ENCODE peak calls at places on chromosomes 4 and X, in four cellular contexts. L is WTC11, B is HepG2, A is K562. M is an unnamed sample.

GRCh38 chr4:158775091-158775651 is 6.3 kb downstream of the FNIP2 start:
- DNase-seq in A (no peak), B (no peak), L (no peak), M (no peak)

GRCh38 chrX:151825927-151826471 is 86.7 kb upstream of the MAGEA4 start:
- DNase-seq in L (no peak), B (no peak), A (no peak), M (no peak)

GRCh38 chr4:95107635-95108034 is 349.9 kb downstream of the BMPR1B start:
- DNase-seq in L (no peak), A (no peak), B (peak), M (no peak)

GRCh38 chr4:10917475-10918103 is 233.0 kb upstream of the CLNK start:
- DNase-seq in A (no peak), L (no peak), B (no peak), M (no peak)

GRCh38 chr4:53781614-53782467 is 190.6 kb upstream of the LNX1 start:
- DNase-seq in L (no peak), A (no peak), B (peak), M (no peak)

GRCh38 chr4:663438-664428 is 10.3 kb downstream of the ATP5ME start:
- DNase-seq in A (no peak), B (no peak), L (peak), M (no peak)

GRCh38 chr4:2249526-2249991 is 7.6 kb upstream of the HAUS3 start:
- DNase-seq in A (no peak), L (no peak), B (no peak), M (no peak)

GRCh38 chr4:27684501-27685077 is 823.9 kb downstream of the STIM2 start:
- DNase-seq in L (peak), B (peak), A (no peak), M (peak)

GRCh38 chr4:73753215-73753614 is 12.8 kb downstream of the CXCL8 start:
- DNase-seq in B (no peak), L (no peak), A (no peak), M (no peak)

GRCh38 chr4:24730256-24731001 is 64.9 kb upstream of the SOD3 start:
- DNase-seq in B (no peak), L (no peak), A (no peak), M (no peak)

GRCh38 chr4:134024251-134024650 is 177.3 kb downstream of the PABPC4L start:
- DNase-seq in B (peak), A (no peak), L (no peak), M (peak)

GRCh38 chr4:5638316-5638715 is 70.0 kb downstream of the EVC2 start:
- DNase-seq in L (no peak), A (no peak), B (no peak), M (no peak)

GRCh38 chr4:10083861-10084641 is 32.5 kb downstream of the WDR1 start:
- DNase-seq in A (no peak), B (no peak), L (peak), M (no peak)

GRCh38 chrX:153319295-153319694 is 2.3 kb downstream of the PNMA6F start:
- DNase-seq in A (no peak), B (no peak), L (no peak), M (no peak)

GRCh38 chr4:168815373-168816345 is 194.4 kb downstream of the CBR4 start:
- DNase-seq in A (no peak), B (no peak), L (no peak), M (no peak)

GRCh38 chr4:5366009-5366386 is 314.7 kb downstream of the STK32B start:
- DNase-seq in B (no peak), L (no peak), A (no peak), M (no peak)

GRCh38 chr4:56978750-56979303 is at the start of gene POLR2B:
- DNase-seq in L (peak), A (peak), B (peak), M (peak)

GRCh38 chr4:165156906-165157305 is 44.2 kb upstream of the TMEM192 start:
- DNase-seq in L (no peak), B (no peak), A (no peak), M (no peak)

GRCh38 chr4:101114936-101115372 is 232.4 kb downstream of the PPP3CA start:
- DNase-seq in B (peak), A (no peak), L (no peak), M (no peak)

GRCh38 chrX:65667503-65668355 is at the start of gene MSN:
- DNase-seq in A (peak), B (no peak), L (peak), M (peak)

GRCh38 chr4:54657194-54657555 is 582 bp upstream of the KIT start:
- DNase-seq in L (peak), B (no peak), A (no peak), M (no peak)

GRCh38 chr4:53479731-53480525 is 102.5 kb downstream of the FIP1L1 start:
- DNase-seq in B (no peak), L (no peak), A (no peak), M (no peak)

GRCh38 chr4:56728512-56728911 is 47.4 kb upstream of the HOPX start:
- DNase-seq in A (no peak), L (no peak), B (no peak), M (peak)

GRCh38 chr4:127709456-127709855 is 20.7 kb upstream of the SLC25A31 start:
- DNase-seq in A (no peak), B (no peak), L (no peak), M (no peak)

GRCh38 chr4:114603455-114603854 is 4.8 kb downstream of the UGT8 start:
- DNase-seq in B (no peak), L (no peak), A (no peak), M (no peak)

GRCh38 chr4:41174444-41174843 is 39.9 kb downstream of the APBB2 start:
- DNase-seq in A (no peak), B (no peak), L (no peak), M (no peak)

GRCh38 chr4:186260504-186261448 is 5.2 kb upstream of the F11 start:
- DNase-seq in A (no peak), B (peak), L (no peak), M (no peak)

GRCh38 chr4:52288212-52288611 is 237.1 kb downstream of the SPATA18 start:
- DNase-seq in A (no peak), B (no peak), L (no peak), M (no peak)

GRCh38 chrX:153901753-153902140 is 2.7 kb upstream of the AVPR2 start:
- DNase-seq in A (no peak), L (no peak), B (no peak), M (no peak)

GRCh38 chr4:73777612-73778011 is 37.2 kb downstream of the CXCL8 start:
- DNase-seq in B (no peak), L (no peak), A (no peak), M (no peak)

GRCh38 chrX:69277961-69278795 is 112.9 kb upstream of the PJA1 start:
- DNase-seq in L (peak), A (no peak), B (no peak), M (no peak)

GRCh38 chr4:140266958-140267568 is 106.4 kb upstream of the SCOC start:
- DNase-seq in L (no peak), A (no peak), B (no peak), M (no peak)

GRCh38 chr4:85905761-85906160 is 430.8 kb downstream of the ARHGAP24 start:
- DNase-seq in L (no peak), B (no peak), A (no peak), M (no peak)

GRCh38 chr4:139028191-139028661 is 12.6 kb downstream of the NOCT start:
- DNase-seq in L (peak), A (no peak), B (no peak), M (no peak)

GRCh38 chrX:125826080-125826479 is 340.0 kb downstream of the DCAF12L2 start:
- DNase-seq in B (no peak), A (no peak), L (no peak), M (no peak)

GRCh38 chrX:2931612-2932011 is 2.5 kb upstream of the ARSD start:
- DNase-seq in B (no peak), A (no peak), L (peak), M (no peak)

GRCh38 chrX:2931155-2931554 is 2.0 kb upstream of the ARSD start:
- DNase-seq in L (no peak), B (no peak), A (no peak), M (no peak)

GRCh38 chrX:2928583-2929434 is at the start of gene ARSD:
- DNase-seq in B (peak), A (no peak), L (peak), M (no peak)

GRCh38 chrX:2926664-2927275 is 2.4 kb downstream of the ARSD start:
- DNase-seq in L (no peak), A (no peak), B (no peak), M (no peak)

DNA sequence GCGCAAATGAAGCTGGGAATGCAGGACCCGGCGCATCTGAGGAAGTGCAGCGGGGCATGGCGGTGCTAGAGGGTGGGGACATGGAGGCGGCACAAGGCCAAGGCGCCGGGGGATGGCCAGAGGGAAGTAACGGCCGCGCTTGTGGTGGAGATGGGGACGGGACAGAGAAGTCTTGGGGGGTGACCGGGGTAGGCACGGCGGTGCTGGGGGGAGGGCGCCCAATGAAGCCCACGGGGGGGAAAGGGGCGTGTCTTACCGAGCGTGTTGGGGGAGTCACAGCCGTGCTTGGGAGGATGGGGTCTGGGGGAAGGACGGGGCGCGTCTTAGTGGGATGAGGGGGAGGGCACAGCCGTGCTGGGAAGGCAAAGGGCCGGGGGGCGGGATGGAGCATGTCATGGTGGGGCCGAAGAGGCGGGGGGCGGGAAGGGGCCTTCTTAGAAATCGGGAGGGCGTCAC is 984 bp downstream of the ARSD start:
- DNase-seq in A (no peak), B (peak), L (peak), M (no peak)
- TF ChIP-seq ELF4 in A (no peak), B (no peak), L (no peak), M (no peak)

GRCh38 chr4:141761926-141762325 is 125.5 kb downstream of the IL15 start:
- DNase-seq in B (no peak), L (no peak), A (no peak), M (no peak)
- TF ChIP-seq ELF4 in B (no peak), L (no peak), A (no peak), M (no peak)

GRCh38 chr4:174071591-174071990 is 211.9 kb downstream of the FBXO8 start:
- DNase-seq in L (no peak), B (no peak), A (no peak), M (no peak)
- TF ChIP-seq ELF4 in L (no peak), B (no peak), A (no peak), M (no peak)

GRCh38 chr4:147354271-147354670 is 126.6 kb upstream of the EDNRA start:
- DNase-seq in A (no peak), L (no peak), B (no peak), M (no peak)

GRCh38 chr4:147351083-147351787 is 129.7 kb upstream of the EDNRA start:
- DNase-seq in A (no peak), B (no peak), L (no peak), M (no peak)

GRCh38 chr4:147355849-147356248 is 125.0 kb upstream of the EDNRA start:
- DNase-seq in B (no peak), L (no peak), A (no peak), M (no peak)

GRCh38 chr4:147360301-147360700 is 120.6 kb upstream of the EDNRA start:
- DNase-seq in L (no peak), A (no peak), B (no peak), M (no peak)

DNA sequence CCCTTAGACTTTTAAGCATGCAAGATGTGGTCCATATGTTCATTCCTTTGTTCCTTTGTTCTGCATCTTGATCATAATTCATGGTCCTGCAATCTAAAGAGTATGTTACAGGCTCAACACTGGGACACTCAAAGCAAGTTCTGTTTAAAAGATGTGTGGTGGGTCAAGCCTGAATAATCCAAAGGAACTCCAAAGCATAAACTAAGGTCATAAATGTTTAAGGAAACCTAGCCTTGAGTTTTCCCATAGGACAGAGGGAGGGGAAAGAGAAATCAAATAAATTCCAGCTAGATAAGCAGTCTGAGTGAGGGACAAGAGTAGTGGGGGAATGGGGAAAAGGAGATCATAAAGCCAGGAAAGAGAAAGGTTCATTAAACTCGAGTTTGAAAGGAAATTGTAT is 125.9 kb upstream of the EDNRA start:
- DNase-seq in L (no peak), B (no peak), A (no peak), M (no peak)
- TF ChIP-seq ELF4 in L (no peak), B (no peak), A (no peak), M (no peak)